ENCODE peak calls at places on chromosomes 6 and 20, in seven cellular contexts. V is PC-9, G is IMR-90, K is GM23248, O is esophagus squamous epithelium, Q is Karpas-422, E is psoas muscle. C is an unnamed sample.

GRCh38 chr6:34656378-34657036 is 40.1 kb downstream of the ILRUN start:
- DNase-seq in V (peak; percentile 68), G (peak; percentile 90), K (peak; percentile 87), O (no peak), Q (peak; percentile 72), E (no peak), C (no peak)

GRCh38 chr20:19915111-19915798 is 101.9 kb upstream of the NAA20 start:
- DNase-seq in V (no peak), G (no peak), K (no peak), O (no peak), Q (peak; percentile 91), E (no peak), C (no peak)

GRCh38 chr6:20134613-20135012 is 77.7 kb downstream of the MBOAT1 start:
- DNase-seq in V (no peak), G (no peak), K (no peak), O (no peak), Q (no peak), E (no peak), C (no peak)

GRCh38 chr20:50189681-50190250 is 864 bp upstream of the CEBPB start:
- DNase-seq in V (peak; percentile 67), G (no peak), K (peak; percentile 40), O (no peak), Q (no peak), E (peak; percentile 78), C (peak; percentile 54)

GRCh38 chr6:19209202-19209601 is 628.0 kb upstream of the ID4 start:
- DNase-seq in V (peak; percentile 68), G (no peak), K (no peak), O (no peak), Q (no peak), E (no peak), C (no peak)

GRCh38 chr20:31869942-31870702 is at the start of the genes DUSP15 and TTLL9:
- DNase-seq in V (no peak), G (no peak), K (peak; percentile 49), O (no peak), Q (no peak), E (peak; percentile 60), C (peak; percentile 60)

GRCh38 chr20:44050925-44051660 is 135.9 kb downstream of the JPH2 start:
- DNase-seq in V (no peak), G (no peak), K (no peak), O (no peak), Q (no peak), E (peak; percentile 11), C (no peak)

GRCh38 chr6:26431258-26432162 is 8.8 kb upstream of the BTN3A3 start:
- DNase-seq in V (no peak), G (no peak), K (peak; percentile 83), O (no peak), Q (no peak), E (no peak), C (no peak)

GRCh38 chr6:43954311-43955131 is 172.7 kb downstream of the MRPL14 start:
- DNase-seq in V (no peak), G (no peak), K (no peak), O (no peak), Q (no peak), E (peak; percentile 92), C (peak; percentile 10)

GRCh38 chr20:1466211-1467081 is at the start of gene NSFL1C:
- DNase-seq in V (peak; percentile 79), G (peak; percentile 93), K (peak; percentile 97), O (peak; percentile 60), Q (peak; percentile 97), E (peak; percentile 98), C (peak; percentile 95)

GRCh38 chr20:1468117-1468624 is 1.5 kb upstream of the NSFL1C start:
- DNase-seq in V (no peak), G (no peak), K (no peak), O (no peak), Q (no peak), E (no peak), C (no peak)

GRCh38 chr20:1467355-1468116 is 887 bp upstream of the NSFL1C start:
- DNase-seq in V (no peak), G (no peak), K (no peak), O (no peak), Q (no peak), E (no peak), C (no peak)

GRCh38 chr20:1465470-1466210 is 1.0 kb downstream of the NSFL1C start:
- DNase-seq in V (no peak), G (peak; percentile 5), K (peak; percentile 59), O (no peak), Q (no peak), E (no peak), C (no peak)

DNA sequence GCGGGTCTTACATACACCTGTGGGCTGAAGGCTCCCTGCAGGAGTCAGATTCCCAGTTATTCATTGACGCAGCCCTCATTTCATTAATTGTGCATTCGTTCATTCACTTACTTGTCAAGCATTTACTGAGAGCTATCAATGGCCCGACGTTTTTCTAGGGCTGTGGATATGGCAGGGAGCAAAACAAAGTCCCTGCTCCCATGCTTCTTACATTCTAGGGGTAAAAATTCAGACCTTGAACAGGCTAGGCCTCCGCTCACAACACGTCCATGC is 369 bp upstream of the NSFL1C start:
- DNase-seq in V (no peak), G (no peak), K (no peak), O (no peak), Q (no peak), E (no peak), C (no peak)
- H3K4me3 ChIP-seq in V (peak overlapping the region; percentile 32), G (no peak overlapping the region), K (no peak overlapping the region), O (no peak overlapping the region), Q (peak overlapping the region; percentile 35), E (peak overlapping the region; percentile 80), C (no peak overlapping the region)

GRCh38 chr6:11778042-11778441 is 561 bp downstream of the ADTRP start:
- DNase-seq in V (no peak), G (no peak), K (no peak), O (no peak), Q (no peak), E (no peak), C (no peak)

GRCh38 chr6:11780097-11780428 is 1.5 kb upstream of the ADTRP start:
- DNase-seq in V (no peak), G (no peak), K (no peak), O (no peak), Q (no peak), E (no peak), C (no peak)

GRCh38 chr6:11779308-11780096 is 899 bp upstream of the ADTRP start:
- DNase-seq in V (no peak), G (no peak), K (peak; percentile 22), O (no peak), Q (no peak), E (no peak), C (no peak)

GRCh38 chr6:11775791-11776409 is 2.7 kb downstream of the ADTRP start:
- DNase-seq in V (no peak), G (no peak), K (no peak), O (no peak), Q (no peak), E (no peak), C (no peak)

DNA sequence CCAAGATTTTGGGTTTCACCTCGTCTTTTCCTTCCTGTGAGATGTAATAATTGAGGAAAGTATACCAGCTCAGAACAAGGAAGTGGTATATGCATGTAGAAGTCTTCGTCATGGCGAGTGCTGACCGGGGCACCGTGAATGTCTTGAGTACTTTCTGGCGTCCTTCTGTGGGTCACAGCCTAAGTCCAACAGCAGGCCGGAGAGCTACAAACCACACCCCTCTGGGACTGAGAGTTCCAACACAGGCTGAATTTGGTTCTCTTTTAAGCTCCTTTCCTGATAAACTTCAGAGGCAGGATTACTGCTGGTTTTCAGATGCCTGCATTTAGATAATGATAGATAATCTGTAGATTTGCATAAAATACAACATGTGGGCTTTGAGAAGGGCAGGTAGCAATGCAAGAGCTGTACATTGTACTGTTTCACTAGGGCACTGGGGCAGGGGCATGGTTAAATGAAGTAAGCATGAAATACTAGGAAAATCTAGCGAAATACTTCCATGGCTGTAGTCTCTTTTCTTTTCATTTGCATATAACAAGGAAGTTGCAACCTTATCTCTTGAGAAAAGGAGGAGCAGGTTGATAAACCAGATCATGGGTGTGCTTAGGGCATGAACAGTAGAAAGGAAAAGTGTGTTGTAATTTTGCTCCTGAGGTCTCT is at the start of gene ADTRP:
- DNase-seq in V (peak; percentile 49), G (no peak), K (no peak), O (no peak), Q (no peak), E (no peak), C (peak; percentile 51)
- H3K9me3 ChIP-seq in V (no peaks in the 10 kb centered on the region), G (no peaks in the 10 kb centered on the region), K (no peaks in the 10 kb centered on the region), O (no peaks in the 10 kb centered on the region), Q (no peaks in the 10 kb centered on the region), E (no peaks in the 10 kb centered on the region), C (no peaks in the 10 kb centered on the region)

GRCh38 chr6:147194652-147195403 is 9.4 kb upstream of the STXBP5 start:
- DNase-seq in V (peak; percentile 71), G (peak; percentile 63), K (peak; percentile 53), O (no peak), Q (no peak), E (no peak), C (no peak)

GRCh38 chr6:147190556-147190955 is 13.7 kb upstream of the STXBP5 start:
- DNase-seq in V (no peak), G (no peak), K (no peak), O (no peak), Q (no peak), E (no peak), C (no peak)

GRCh38 chr6:147192278-147192911 is 11.8 kb upstream of the STXBP5 start:
- DNase-seq in V (peak; percentile 70), G (no peak), K (no peak), O (no peak), Q (no peak), E (no peak), C (no peak)

GRCh38 chr6:147195987-147196386 is 8.2 kb upstream of the STXBP5 start:
- DNase-seq in V (no peak), G (no peak), K (no peak), O (no peak), Q (no peak), E (no peak), C (no peak)

DNA sequence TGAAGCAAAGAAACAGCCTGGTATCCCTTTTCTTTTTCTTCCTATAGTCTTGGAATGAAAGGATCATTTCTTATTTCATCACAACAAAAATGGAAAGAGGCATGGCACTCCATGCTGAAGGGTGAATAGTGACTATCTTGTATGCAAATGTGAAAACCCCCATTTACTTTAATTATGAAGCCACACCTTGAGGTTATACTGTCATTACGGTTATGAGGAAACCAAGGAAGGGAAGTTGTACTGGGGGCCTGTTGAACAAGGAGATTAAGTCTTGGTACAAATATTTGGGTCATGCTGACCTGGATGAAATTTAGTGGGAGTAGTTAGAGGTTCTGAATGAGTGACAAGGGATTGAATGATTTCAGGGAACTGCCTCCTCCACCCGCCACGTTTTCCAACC is 8.7 kb upstream of the STXBP5 start:
- DNase-seq in V (no peak), G (no peak), K (no peak), O (no peak), Q (no peak), E (no peak), C (no peak)
- H3K4me3 ChIP-seq in V (no peak overlapping the region), G (no peak overlapping the region), K (no peak overlapping the region), O (no peak overlapping the region), Q (no peak overlapping the region), E (no peak overlapping the region), C (no peak overlapping the region)

DNA sequence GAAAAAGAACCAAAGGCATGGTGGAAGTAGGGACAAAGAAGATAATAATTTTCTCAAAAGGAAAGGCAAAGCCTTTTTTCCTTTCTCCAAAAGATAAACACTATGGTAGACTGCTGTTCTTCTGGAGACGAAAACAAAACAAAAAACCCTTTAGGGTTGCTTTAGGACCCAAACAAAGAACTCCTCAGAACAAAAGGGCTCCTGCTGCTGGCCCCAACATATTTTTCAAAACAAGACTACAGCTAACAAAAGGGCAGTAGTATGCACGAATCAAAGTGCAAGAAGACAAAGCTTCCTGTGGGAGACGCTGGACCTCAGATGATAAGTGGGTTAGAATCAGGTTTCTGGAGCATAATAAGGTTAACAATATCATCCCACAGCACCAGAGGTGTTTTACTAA is 15.8 kb downstream of the NCOA5 start:
- DNase-seq in V (no peak), G (no peak), K (no peak), O (no peak), Q (no peak), E (no peak), C (no peak)
- H3K9me3 ChIP-seq in V (no peaks in the 10 kb centered on the region), G (no peaks in the 10 kb centered on the region), K (no peaks in the 10 kb centered on the region), O (no peaks in the 10 kb centered on the region), Q (no peaks in the 10 kb centered on the region), E (no peaks in the 10 kb centered on the region), C (no peaks in the 10 kb centered on the region)